ENCODE peak calls at places on chromosomes 1 and 21, in ten cellular contexts. R is mesenteric fat pad; N is GM20000; X is NCI-H2081; W is SK-N-MC; J is GM23248; K is CD4-positive, alpha-beta memory T cell; C is midbrain; Y is SIG-M5; E is CD8-positive, alpha-beta T cell. A is an unnamed sample.

GRCh38 chr1:36083219-36083618 is 675 bp upstream of the TEKT2 start:
- DNase-seq in R (no peak), N (no peak), X (no peak), W (no peak), J (no peak), K (no peak), C (no peak), Y (no peak), E (no peak), A (no peak)

GRCh38 chr21:36723371-36723881 is 24.5 kb downstream of the SIM2 start:
- DNase-seq in R (peak), N (no peak), X (no peak), W (no peak), J (no peak), K (no peak), C (no peak), Y (no peak), E (no peak), A (no peak)

GRCh38 chr1:36771678-36772284 is 262.5 kb downstream of the GRIK3 start:
- DNase-seq in R (peak), N (no peak), X (peak), W (no peak), J (no peak), K (no peak), C (no peak), Y (no peak), E (no peak), A (no peak)

GRCh38 chr1:28755701-28756100 is 19.0 kb downstream of the YTHDF2 start:
- DNase-seq in R (no peak), N (no peak), X (no peak), W (no peak), J (no peak), K (no peak), C (no peak), Y (no peak), E (no peak), A (no peak)

GRCh38 chr1:58885998-58886397 is 102.2 kb upstream of the JUN start:
- DNase-seq in R (no peak), N (no peak), X (peak), W (no peak), J (peak), K (peak), C (peak), Y (no peak), E (peak), A (no peak)

GRCh38 chr1:109901508-109902145 is 9.0 kb upstream of the CSF1 start:
- DNase-seq in R (no peak), N (no peak), X (no peak), W (no peak), J (no peak), K (no peak), C (no peak), Y (no peak), E (no peak), A (peak)

GRCh38 chr1:24189528-24189927 is 2.4 kb upstream of the IFNLR1 start:
- DNase-seq in R (no peak), N (peak), X (no peak), W (no peak), J (no peak), K (no peak), C (no peak), Y (peak), E (peak), A (no peak)

GRCh38 chr1:179706339-179706941 is 36.7 kb upstream of the FAM163A start:
- DNase-seq in R (no peak), N (peak), X (peak), W (peak), J (peak), K (peak), C (peak), Y (no peak), E (peak), A (peak)

GRCh38 chr1:226711976-226712778 is 26.9 kb downstream of the ITPKB start:
- DNase-seq in R (no peak), N (peak), X (no peak), W (no peak), J (no peak), K (peak), C (no peak), Y (no peak), E (peak), A (no peak)

GRCh38 chr1:24635195-24635843 is 7.8 kb upstream of the SRRM1 start:
- DNase-seq in R (no peak), N (peak), X (peak), W (peak), J (peak), K (peak), C (peak), Y (peak), E (no peak), A (peak)

GRCh38 chr1:115641762-115642167 is at the start of gene VANGL1:
- DNase-seq in R (no peak), N (peak), X (peak), W (no peak), J (peak), K (peak), C (no peak), Y (no peak), E (peak), A (peak)

GRCh38 chr21:15122241-15122640 is 57.4 kb upstream of the NRIP1 start:
- DNase-seq in R (no peak), N (no peak), X (no peak), W (no peak), J (no peak), K (no peak), C (no peak), Y (no peak), E (no peak), A (no peak)

GRCh38 chr21:42757422-42757821 is 104.0 kb downstream of the PDE9A start:
- DNase-seq in R (no peak), N (no peak), X (no peak), W (no peak), J (no peak), K (no peak), C (no peak), Y (no peak), E (no peak), A (no peak)

GRCh38 chr1:24946861-24947658 is 17.0 kb upstream of the RUNX3 start:
- DNase-seq in R (no peak), N (peak), X (no peak), W (no peak), J (peak), K (no peak), C (no peak), Y (no peak), E (no peak), A (no peak)

GRCh38 chr1:203263496-203263895 is 34.0 kb upstream of the CHIT1 start:
- DNase-seq in R (no peak), N (no peak), X (no peak), W (no peak), J (no peak), K (no peak), C (no peak), Y (no peak), E (no peak), A (no peak)

GRCh38 chr1:234886081-234886874 is 242.4 kb downstream of the TOMM20 start:
- DNase-seq in R (peak), N (no peak), X (no peak), W (no peak), J (peak), K (no peak), C (no peak), Y (no peak), E (no peak), A (peak)

GRCh38 chr21:33302055-33302454 is 22.7 kb upstream of the IFNAR1 start:
- DNase-seq in R (peak), N (no peak), X (no peak), W (no peak), J (no peak), K (no peak), C (no peak), Y (no peak), E (no peak), A (peak)

GRCh38 chr21:29627905-29628304 is 311.9 kb downstream of the GRIK1 start:
- DNase-seq in R (no peak), N (no peak), X (no peak), W (no peak), J (no peak), K (no peak), C (no peak), Y (no peak), E (no peak), A (no peak)

GRCh38 chr1:22876359-22877111 is 96.1 kb downstream of the LACTBL1 start:
- DNase-seq in R (no peak), N (no peak), X (no peak), W (no peak), J (peak), K (no peak), C (no peak), Y (no peak), E (no peak), A (peak)

GRCh38 chr1:85465791-85466134 is 804 bp upstream of the DDAH1 start:
- DNase-seq in R (no peak), N (no peak), X (no peak), W (no peak), J (peak), K (no peak), C (no peak), Y (no peak), E (no peak), A (no peak)

GRCh38 chr1:177471244-177471643 is 300.5 kb downstream of the BRINP2 start:
- DNase-seq in R (no peak), N (no peak), X (no peak), W (no peak), J (peak), K (no peak), C (no peak), Y (no peak), E (no peak), A (peak)

GRCh38 chr21:39048064-39048463 is 135.2 kb downstream of the PSMG1 start:
- DNase-seq in R (peak), N (no peak), X (peak), W (peak), J (no peak), K (no peak), C (no peak), Y (no peak), E (no peak), A (peak)

GRCh38 chr1:224929335-224930237 is at the start of gene DNAH14:
- DNase-seq in R (no peak), N (peak), X (peak), W (no peak), J (peak), K (no peak), C (peak), Y (no peak), E (no peak), A (peak)

GRCh38 chr1:108560430-108561144 is 687 bp downstream of the EEIG2 start:
- DNase-seq in R (no peak), N (peak), X (no peak), W (no peak), J (peak), K (peak), C (no peak), Y (no peak), E (peak), A (peak)

GRCh38 chr1:77536813-77537212 is 145.6 kb downstream of the ZZZ3 start:
- DNase-seq in R (no peak), N (no peak), X (no peak), W (no peak), J (peak), K (no peak), C (no peak), Y (no peak), E (no peak), A (peak)

GRCh38 chr1:240178366-240178765 is 86.7 kb downstream of the FMN2 start:
- DNase-seq in R (no peak), N (no peak), X (no peak), W (no peak), J (peak), K (no peak), C (peak), Y (no peak), E (no peak), A (no peak)